ENCODE peak calls at places on chromosomes 4 and X, in six cellular contexts. I, X, B, L, P and M are unnamed samples.

GRCh38 chr4:149465941-149466340 is 349.7 kb downstream of the IQCM start:
- DNase-seq in I (no peak), X (no peak), B (peak), L (no peak), P (no peak), M (no peak)

GRCh38 chrX:108268434-108269080 is 169.7 kb downstream of the COL4A6 start:
- DNase-seq in I (no peak), X (no peak), B (peak), L (no peak), P (peak), M (no peak)

GRCh38 chr4:53994382-53994781 is 70.0 kb downstream of the CHIC2 start:
- DNase-seq in I (no peak), X (no peak), B (no peak), L (no peak), P (peak), M (no peak)

GRCh38 chr4:223913-224497 is 81.3 kb downstream of the ZNF732 start:
- DNase-seq in I (no peak), X (no peak), B (no peak), L (no peak), P (no peak), M (no peak)

GRCh38 chr4:92235741-92236140 is 68.0 kb upstream of the GRID2 start:
- DNase-seq in I (no peak), X (no peak), B (no peak), L (no peak), P (no peak), M (no peak)

GRCh38 chr4:152095701-152096070 is 334.9 kb upstream of the GATB start:
- DNase-seq in I (no peak), X (no peak), B (peak), L (no peak), P (no peak), M (no peak)

GRCh38 chrX:121336831-121337421 is 289.5 kb downstream of the GLUD2 start:
- DNase-seq in I (no peak), X (no peak), B (no peak), L (no peak), P (no peak), M (no peak)

GRCh38 chr4:170716868-170717267 is 627.1 kb upstream of the AADAT start:
- DNase-seq in I (no peak), X (no peak), B (peak), L (no peak), P (no peak), M (no peak)

GRCh38 chrX:153723351-153724251 is 586 bp downstream of the BCAP31 start:
- DNase-seq in I (peak), X (peak), B (peak), L (peak), P (peak), M (no peak)

GRCh38 chr4:101103381-101104142 is 243.8 kb downstream of the PPP3CA start:
- DNase-seq in I (no peak), X (no peak), B (no peak), L (no peak), P (peak), M (no peak)

GRCh38 chrX:30822719-30823118 is 66.3 kb downstream of the TAB3 start:
- DNase-seq in I (no peak), X (no peak), B (peak), L (no peak), P (no peak), M (no peak)

GRCh38 chr4:74640111-74640903 is 154.0 kb downstream of the BTC start:
- DNase-seq in I (no peak), X (no peak), B (peak), L (no peak), P (peak), M (no peak)

GRCh38 chrX:9576059-9576458 is 111.2 kb downstream of the TBL1X start:
- DNase-seq in I (no peak), X (no peak), B (no peak), L (no peak), P (no peak), M (no peak)

GRCh38 chrX:153709726-153710674 is 14.2 kb downstream of the BCAP31 start:
- DNase-seq in I (no peak), X (no peak), B (no peak), L (no peak), P (no peak), M (no peak)

GRCh38 chr4:158159054-158159717 is 13.6 kb downstream of the GASK1B start:
- DNase-seq in I (no peak), X (no peak), B (peak), L (no peak), P (peak), M (no peak)

GRCh38 chrX:136572030-136572429 is 40.0 kb downstream of the VGLL1 start:
- DNase-seq in I (no peak), X (no peak), B (no peak), L (no peak), P (no peak), M (no peak)
- TF ChIP-seq CTCF in I (no peak), X (no peak), B (peak), L (no peak), P (no peak), M (no peak)

GRCh38 chr4:69600013-69600412 is 39.4 kb downstream of the UGT2A2 start:
- DNase-seq in I (no peak), X (no peak), B (no peak), L (no peak), P (no peak), M (no peak)

GRCh38 chr4:69601065-69601464 is 38.4 kb downstream of the UGT2A2 start:
- DNase-seq in I (no peak), X (no peak), B (no peak), L (no peak), P (no peak), M (no peak)
- TF ChIP-seq CTCF in I (no peak), X (no peak), B (no peak), L (no peak), P (no peak), M (no peak)

GRCh38 chr4:147829401-147830101 is 97.7 kb downstream of the ARHGAP10 start:
- DNase-seq in I (no peak), X (peak), B (peak), L (no peak), P (no peak), M (no peak)
- TF ChIP-seq CTCF in I (no peak), X (no peak), B (no peak), L (no peak), P (no peak), M (no peak)

GRCh38 chrX:83469551-83469950 is 38.5 kb upstream of the POU3F4 start:
- DNase-seq in I (peak), X (no peak), B (peak), L (no peak), P (no peak), M (no peak)
- TF ChIP-seq CTCF in I (no peak), X (no peak), B (peak), L (peak), P (no peak), M (peak)

GRCh38 chr4:44928785-44929184 is 202.4 kb upstream of the GNPDA2 start:
- DNase-seq in I (no peak), X (no peak), B (no peak), L (no peak), P (no peak), M (no peak)

GRCh38 chr4:44928062-44928380 is 201.7 kb upstream of the GNPDA2 start:
- DNase-seq in I (no peak), X (no peak), B (no peak), L (no peak), P (no peak), M (no peak)

GRCh38 chr4:44931720-44932119 is 205.4 kb upstream of the GNPDA2 start:
- DNase-seq in I (no peak), X (no peak), B (no peak), L (no peak), P (no peak), M (no peak)

GRCh38 chr4:44927361-44928061 is 201.2 kb upstream of the GNPDA2 start:
- DNase-seq in I (peak), X (no peak), B (peak), L (no peak), P (peak), M (no peak)
- TF ChIP-seq CTCF in I (peak), X (no peak), B (peak), L (peak), P (no peak), M (no peak)

GRCh38 chr4:40923326-40924095 is 173.8 kb downstream of the NSUN7 start:
- DNase-seq in I (no peak), X (no peak), B (no peak), L (no peak), P (peak), M (no peak)

GRCh38 chr4:40927108-40927507 is 177.4 kb downstream of the NSUN7 start:
- DNase-seq in I (no peak), X (no peak), B (no peak), L (no peak), P (no peak), M (no peak)

GRCh38 chr4:40924096-40924792 is 174.5 kb downstream of the NSUN7 start:
- DNase-seq in I (peak), X (no peak), B (peak), L (peak), P (peak), M (no peak)

DNA sequence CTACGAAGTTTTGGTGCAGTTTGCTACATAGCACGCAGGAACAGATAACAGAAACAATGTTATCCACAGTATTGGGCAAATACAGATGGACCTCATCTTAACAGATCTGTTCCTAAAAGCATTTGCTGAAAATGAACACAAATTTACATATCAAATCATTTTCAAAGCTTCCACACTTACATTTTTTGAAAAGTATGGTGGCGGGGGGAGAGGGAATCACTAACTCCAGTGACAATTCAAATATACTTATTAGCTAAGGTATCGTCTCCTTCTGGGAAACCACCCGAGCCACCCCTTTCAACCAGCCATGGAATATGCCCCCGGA is 175.0 kb downstream of the NSUN7 start:
- DNase-seq in I (no peak), X (no peak), B (no peak), L (no peak), P (no peak), M (no peak)
- TF ChIP-seq CTCF in I (no peak), X (no peak), B (no peak), L (no peak), P (no peak), M (no peak)

GRCh38 chrX:149284616-149285015 is 220.5 kb downstream of the IDS start:
- DNase-seq in I (no peak), X (no peak), B (no peak), L (no peak), P (no peak), M (no peak)

GRCh38 chrX:149282909-149283308 is 222.2 kb downstream of the IDS start:
- DNase-seq in I (no peak), X (no peak), B (no peak), L (no peak), P (no peak), M (no peak)

GRCh38 chrX:149283853-149284252 is 221.3 kb downstream of the IDS start:
- DNase-seq in I (no peak), X (no peak), B (no peak), L (no peak), P (no peak), M (no peak)

DNA sequence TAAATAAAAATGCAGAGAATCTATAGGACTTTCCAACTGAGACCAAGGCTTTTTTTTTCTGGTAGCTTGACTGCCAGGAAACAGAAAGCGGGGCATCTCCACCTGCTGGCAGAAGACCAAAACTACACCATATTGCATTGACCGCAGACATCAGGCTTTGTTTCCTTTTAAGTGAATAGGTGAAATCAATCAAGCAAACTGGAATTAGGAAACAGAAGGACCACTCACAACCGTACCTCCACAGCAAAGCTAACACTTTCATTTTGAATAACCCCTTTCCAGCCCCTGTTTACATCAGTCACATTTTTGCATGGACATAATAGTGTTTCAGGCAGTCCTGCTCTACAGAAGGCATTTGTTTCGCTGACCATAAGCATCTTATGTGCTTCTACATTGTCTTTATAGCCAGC is 218.2 kb downstream of the IDS start:
- DNase-seq in I (peak), X (no peak), B (peak), L (no peak), P (peak), M (no peak)
- TF ChIP-seq CTCF in I (peak), X (no peak), B (peak), L (peak), P (peak), M (peak)

DNA sequence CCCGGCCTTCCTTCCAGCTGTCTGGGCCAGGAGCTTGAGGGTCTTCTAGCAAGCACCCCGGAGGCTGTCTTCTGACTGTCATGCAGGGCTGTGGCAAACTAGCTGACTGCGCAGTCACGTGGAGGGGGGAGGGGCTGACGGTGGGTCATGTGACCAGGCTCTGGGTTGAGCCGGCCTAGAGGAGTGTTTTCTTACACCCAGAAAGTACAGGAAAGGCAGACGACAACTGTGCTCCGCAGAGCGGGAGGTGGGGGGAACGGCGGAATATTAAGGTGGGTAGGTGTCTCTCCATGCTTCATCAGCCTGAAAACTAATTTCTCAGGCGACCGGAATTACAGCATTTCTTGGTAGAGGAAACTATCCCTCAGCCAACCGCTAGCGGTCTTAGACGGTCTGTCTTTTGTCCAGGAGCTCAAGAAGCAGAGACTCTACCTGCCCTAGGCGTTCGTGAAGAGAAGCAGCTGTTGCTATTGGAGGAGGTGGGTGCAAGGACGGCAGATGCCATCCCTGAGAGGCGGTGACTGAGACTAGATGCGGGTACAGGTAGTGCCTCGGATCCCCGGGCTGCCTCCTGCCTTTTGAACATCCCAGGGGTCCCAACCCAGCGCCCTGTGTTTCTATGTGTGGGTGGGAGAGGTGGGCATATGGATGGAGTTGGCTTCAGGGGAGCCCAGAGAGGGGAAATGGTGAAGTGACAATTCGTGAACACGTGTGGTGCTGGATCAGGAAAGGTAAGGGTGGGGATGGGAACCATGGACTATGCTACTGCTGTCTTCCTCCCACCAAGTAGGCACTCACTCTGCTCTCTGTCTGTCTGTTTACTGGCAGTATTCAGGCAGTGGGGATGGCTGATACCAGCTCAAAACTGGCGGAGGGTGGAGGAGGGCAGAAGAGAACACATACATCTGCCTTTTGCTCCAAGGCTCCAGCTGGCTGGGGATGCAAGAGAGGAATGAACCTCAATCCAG is 8.8 kb downstream of the GPRASP1 start:
- DNase-seq in I (peak), X (peak), B (peak), L (peak), P (peak), M (no peak)
- TF ChIP-seq CTCF in I (no peak), X (no peak), B (no peak), L (peak), P (no peak), M (peak)

GRCh38 chr4:2799971-2800690 is 7.2 kb downstream of the SH3BP2 start:
- DNase-seq in I (no peak), X (peak), B (no peak), L (peak), P (no peak), M (no peak)
- TF ChIP-seq CTCF in I (no peak), X (no peak), B (no peak), L (no peak), P (no peak), M (no peak)